ENCODE peak calls at places on chromosomes 12 and 14, in four cellular contexts. T, U, K and L are unnamed samples.

GRCh38 chr14:50734950-50735697 is 67.0 kb upstream of the SAV1 start:
- DNase-seq in K (no peak), T (no peak), U (no peak), L (peak)

GRCh38 chr14:22151091-22151490 is 437.9 kb downstream of the DAD1 start:
- DNase-seq in T (no peak), K (no peak), U (no peak), L (no peak)

GRCh38 chr14:23301969-23302289 is 730 bp downstream of the PPP1R3E start:
- DNase-seq in K (no peak), T (no peak), U (no peak), L (no peak)

GRCh38 chr14:26017270-26017669 is 580.6 kb downstream of the NOVA1 start:
- DNase-seq in U (no peak), T (no peak), K (no peak), L (no peak)

GRCh38 chr12:123854918-123855317 is 92.8 kb downstream of the DNAH10 start:
- DNase-seq in T (no peak), K (no peak), U (peak), L (no peak)

GRCh38 chr12:6775185-6775770 is 3.0 kb downstream of the LAG3 start:
- DNase-seq in K (no peak), T (no peak), U (no peak), L (no peak)

GRCh38 chr14:76687611-76688372 is 73.5 kb upstream of the VASH1 start:
- DNase-seq in T (no peak), K (peak), U (no peak), L (peak)

GRCh38 chr14:72614365-72614764 is 279.5 kb downstream of the DPF3 start:
- DNase-seq in K (peak), T (no peak), U (no peak), L (no peak)

GRCh38 chr14:104986487-104987164 is 1.0 kb downstream of the CLBA1 start:
- DNase-seq in K (no peak), U (no peak), T (no peak), L (no peak)

GRCh38 chr12:62268956-62269355 is 8.8 kb downstream of the USP15 start:
- DNase-seq in U (no peak), K (no peak), T (no peak), L (peak)

GRCh38 chr12:27810756-27811155 is 30.7 kb upstream of the MANSC4 start:
- DNase-seq in K (no peak), U (no peak), T (no peak), L (no peak)

GRCh38 chr12:27807063-27807703 is 27.1 kb upstream of the MANSC4 start:
- DNase-seq in U (no peak), T (no peak), K (no peak), L (no peak)

GRCh38 chr12:27805238-27805637 is 25.2 kb upstream of the MANSC4 start:
- DNase-seq in U (no peak), K (no peak), T (no peak), L (no peak)

GRCh38 chr12:27812502-27812901 is 32.5 kb upstream of the MANSC4 start:
- DNase-seq in U (no peak), K (no peak), T (no peak), L (no peak)

DNA sequence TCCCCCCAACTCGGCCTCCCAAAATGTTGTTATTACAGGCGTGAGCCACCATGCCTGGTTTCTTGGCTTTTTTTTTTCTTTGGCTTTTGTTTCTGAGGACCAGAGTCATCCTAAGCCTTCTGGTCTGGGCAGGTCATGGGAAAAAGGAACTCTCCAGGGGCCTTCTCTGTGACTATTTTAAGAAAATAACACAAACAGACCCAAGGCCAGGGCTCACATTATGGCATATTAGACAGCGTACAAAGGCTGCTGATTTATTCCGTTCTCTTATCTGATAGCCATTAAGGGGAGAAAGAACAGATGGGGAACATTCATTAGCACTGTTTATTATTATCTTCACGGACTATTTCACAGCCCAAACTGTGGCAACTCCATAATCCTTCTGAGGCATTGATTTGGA is 28.8 kb upstream of the MANSC4 start:
- DNase-seq in U (no peak), T (no peak), K (no peak), L (no peak)
- H3K27ac ChIP-seq in U (no peak), T (no peak), K (no peak), L (no peak)

DNA sequence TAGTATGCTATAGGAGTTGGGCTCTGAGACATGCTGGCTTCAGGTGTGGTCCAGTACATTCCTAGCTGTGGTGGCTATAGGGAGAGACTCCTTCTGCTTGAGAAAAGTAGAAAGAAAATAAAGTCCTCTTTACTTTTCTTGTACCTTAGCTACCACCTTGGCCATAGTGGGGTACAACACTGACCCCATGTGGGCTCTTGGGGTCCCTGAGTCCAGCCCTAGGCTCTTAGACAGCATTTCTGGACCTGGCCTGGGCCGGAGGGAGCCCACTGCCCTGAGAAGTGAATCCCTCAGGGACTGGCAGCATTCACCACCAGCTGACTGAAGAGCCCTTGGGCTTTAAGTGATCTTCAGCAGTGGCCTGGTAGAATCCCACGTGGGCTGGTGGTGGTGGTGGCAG is 143.1 kb downstream of the SYT10 start:
- DNase-seq in T (no peak), K (no peak), U (no peak), L (no peak)
- TF ChIP-seq CTCF in T (no peak), K (no peak), U (no peak), L (no peak)

GRCh38 chr12:107319536-107320030 is 226.2 kb upstream of the CRY1 start:
- DNase-seq in U (peak), T (no peak), K (no peak), L (no peak)

GRCh38 chr12:107318554-107318803 is 225.1 kb upstream of the CRY1 start:
- DNase-seq in U (no peak), K (no peak), T (peak), L (peak)

GRCh38 chr12:107318804-107319535 is 225.6 kb upstream of the CRY1 start:
- DNase-seq in U (peak), T (no peak), K (no peak), L (peak)

GRCh38 chr12:107320031-107320928 is 226.9 kb upstream of the CRY1 start:
- DNase-seq in U (peak), T (peak), K (peak), L (peak)

DNA sequence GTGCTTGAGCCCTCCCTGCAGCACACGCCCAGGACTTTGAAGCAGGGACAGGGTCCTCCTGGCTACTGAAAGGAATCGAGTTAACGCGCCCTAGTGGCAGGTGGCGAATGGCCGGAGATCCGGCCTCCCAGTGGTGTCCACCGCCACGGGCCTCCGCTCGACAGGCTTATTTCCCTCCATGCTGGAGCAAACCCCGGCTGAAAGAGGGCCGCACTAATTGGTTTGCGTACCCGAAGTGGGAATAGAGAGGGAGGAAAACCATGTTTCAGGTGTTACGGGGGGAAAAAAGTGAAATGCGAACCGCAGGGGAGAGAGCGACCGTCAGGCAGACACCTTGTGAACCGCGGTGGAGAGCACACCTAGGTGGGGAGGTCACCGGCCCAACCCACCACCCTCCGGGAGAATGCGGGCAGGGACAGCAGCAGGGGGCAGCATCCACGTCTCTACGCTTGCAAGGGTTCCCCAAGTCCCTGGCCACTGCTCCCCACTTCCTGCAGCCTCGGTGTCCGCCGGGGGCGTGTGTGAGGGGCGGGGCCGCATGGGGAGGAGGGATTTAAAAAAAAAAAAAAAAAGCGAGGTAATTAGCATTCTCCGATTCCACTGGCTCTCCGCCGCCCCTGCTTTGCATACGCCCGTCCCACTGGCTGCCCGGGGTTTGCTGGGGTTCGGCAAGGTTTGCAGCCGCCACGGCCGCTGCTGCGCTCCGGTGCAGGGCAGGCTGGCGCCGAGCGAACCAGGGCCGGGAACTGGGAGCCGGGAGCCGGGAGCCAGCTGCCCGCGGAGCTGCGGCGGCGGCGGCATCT is 224.6 kb upstream of the CRY1 start:
- DNase-seq in K (peak), T (peak), U (peak), L (peak)
- H3K27ac ChIP-seq in K (no peak), T (no peak), U (no peak), L (peak)

DNA sequence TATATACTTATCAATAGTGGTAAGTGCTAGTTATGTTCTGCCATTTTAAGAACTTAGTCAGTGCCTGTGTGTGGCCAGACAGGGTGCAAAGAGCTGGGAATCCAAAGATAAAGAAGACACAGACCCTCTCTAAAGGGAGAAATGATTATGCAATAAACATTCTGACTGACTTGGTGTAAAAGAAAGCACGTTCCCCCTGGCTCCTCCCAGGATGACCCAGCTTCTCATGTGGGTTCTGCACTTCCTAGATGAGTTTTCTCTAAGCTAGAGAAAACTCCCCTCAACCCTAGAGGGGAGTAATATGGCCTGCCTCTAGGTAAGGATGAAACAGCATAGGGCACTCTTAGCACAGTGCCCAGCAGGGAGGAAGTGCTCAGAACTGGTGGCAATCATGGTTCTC is 231.2 kb downstream of the VRK1 start:
- DNase-seq in T (no peak), K (no peak), U (no peak), L (no peak)
- TF ChIP-seq CTCF in T (no peak), K (no peak), U (no peak), L (no peak)

GRCh38 chr14:91348861-91349465 is 68.7 kb downstream of the CCDC88C start:
- DNase-seq in K (no peak), T (no peak), U (no peak), L (no peak)
- H3K27ac ChIP-seq in K (no peak), T (peak), U (peak), L (no peak)

GRCh38 chr14:62307844-62308243 is 545.6 kb downstream of the SNAPC1 start:
- DNase-seq in K (no peak), T (no peak), U (no peak), L (no peak)
- TF ChIP-seq CTCF in K (no peak), T (no peak), U (no peak), L (no peak)

DNA sequence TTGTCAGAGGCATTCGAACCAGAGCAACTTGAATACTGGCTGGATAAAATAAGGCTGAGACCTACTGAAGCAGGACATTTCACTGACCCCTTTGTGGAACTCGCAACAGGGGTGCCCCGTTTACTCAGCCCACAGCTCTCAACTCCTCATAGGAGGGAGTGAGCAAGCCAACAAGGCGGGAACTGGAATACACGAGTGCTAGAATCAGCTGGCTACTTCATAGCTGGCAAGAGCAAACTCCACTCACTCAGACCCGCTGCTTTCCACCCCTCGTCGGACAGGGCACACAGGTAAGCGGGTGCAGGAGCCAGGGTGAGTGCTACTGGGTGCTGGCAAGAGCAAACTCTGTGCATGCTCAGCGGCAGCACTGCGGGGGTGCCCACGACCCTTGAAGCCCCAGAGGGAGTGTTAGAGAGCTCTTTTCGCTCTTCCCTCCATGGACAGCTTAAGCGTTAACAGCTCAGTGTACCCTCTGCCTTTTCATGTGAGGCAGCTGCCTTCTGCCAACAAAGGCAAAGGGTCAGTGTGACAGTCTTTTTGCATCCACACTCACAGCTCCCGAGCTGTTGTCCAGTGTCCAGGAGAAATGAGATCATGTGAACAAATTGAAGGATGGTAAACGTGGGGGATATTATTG is 15.7 kb downstream of the CAPZA3 start:
- DNase-seq in K (no peak), U (peak), T (no peak), L (no peak)
- H3K27ac ChIP-seq in K (no peak), U (peak), T (no peak), L (no peak)